ENCODE peak calls at places on chromosomes 2 and 18, in seven cellular contexts. One of them, this sample, is unnamed.

GRCh38 chr2:239304533-239305221 is 96.1 kb downstream of the HDAC4 start:
- DNase-seq in heart left ventricle: peak; percentile 17
- DNase-seq in mucosa of descending colon: peak; percentile 34
- DNase-seq in T-helper 1 cell: no peak
- DNase-seq in effector CD4-positive, alpha-beta T cell: no peak
- DNase-seq in EL: no peak
- DNase-seq in iris pigment epithelial cell: no peak
- DNase-seq in this sample: no peak

GRCh38 chr2:238952261-238952924 is 104.5 kb downstream of the TWIST2 start:
- DNase-seq in heart left ventricle: no peak
- DNase-seq in mucosa of descending colon: no peak
- DNase-seq in T-helper 1 cell: no peak
- DNase-seq in effector CD4-positive, alpha-beta T cell: no peak
- DNase-seq in EL: no peak
- DNase-seq in iris pigment epithelial cell: no peak
- DNase-seq in this sample: no peak

GRCh38 chr2:201654611-201655384 is 11.5 kb upstream of the TMEM237 start:
- DNase-seq in heart left ventricle: no peak
- DNase-seq in mucosa of descending colon: no peak
- DNase-seq in T-helper 1 cell: no peak
- DNase-seq in effector CD4-positive, alpha-beta T cell: no peak
- DNase-seq in EL: peak; percentile 95
- DNase-seq in iris pigment epithelial cell: peak; percentile 72
- DNase-seq in this sample: peak; percentile 52

GRCh38 chr2:232134939-232135338 is 173.4 kb downstream of the DIS3L2 start:
- DNase-seq in heart left ventricle: no peak
- DNase-seq in mucosa of descending colon: no peak
- DNase-seq in T-helper 1 cell: no peak
- DNase-seq in effector CD4-positive, alpha-beta T cell: no peak
- DNase-seq in EL: no peak
- DNase-seq in iris pigment epithelial cell: no peak
- DNase-seq in this sample: no peak

GRCh38 chr18:34837769-34838194 is 127.7 kb downstream of the DTNA start:
- DNase-seq in heart left ventricle: no peak
- DNase-seq in mucosa of descending colon: no peak
- DNase-seq in T-helper 1 cell: no peak
- DNase-seq in effector CD4-positive, alpha-beta T cell: no peak
- DNase-seq in EL: no peak
- DNase-seq in iris pigment epithelial cell: peak; percentile 55
- DNase-seq in this sample: no peak

GRCh38 chr2:204282525-204282924 is 262.8 kb upstream of the PARD3B start:
- DNase-seq in heart left ventricle: no peak
- DNase-seq in mucosa of descending colon: no peak
- DNase-seq in T-helper 1 cell: no peak
- DNase-seq in effector CD4-positive, alpha-beta T cell: no peak
- DNase-seq in EL: no peak
- DNase-seq in iris pigment epithelial cell: peak; percentile 17
- DNase-seq in this sample: no peak

GRCh38 chr18:79942786-79943607 is 8.5 kb downstream of the SLC66A2 start:
- DNase-seq in heart left ventricle: no peak
- DNase-seq in mucosa of descending colon: peak; percentile 78
- DNase-seq in T-helper 1 cell: no peak
- DNase-seq in effector CD4-positive, alpha-beta T cell: no peak
- DNase-seq in EL: no peak
- DNase-seq in iris pigment epithelial cell: no peak
- DNase-seq in this sample: no peak

GRCh38 chr2:101147062-101147461 is 4.1 kb downstream of the TBC1D8 start:
- DNase-seq in heart left ventricle: no peak
- DNase-seq in mucosa of descending colon: no peak
- DNase-seq in T-helper 1 cell: no peak
- DNase-seq in effector CD4-positive, alpha-beta T cell: no peak
- DNase-seq in EL: no peak
- DNase-seq in iris pigment epithelial cell: no peak
- DNase-seq in this sample: no peak

GRCh38 chr18:703660-704018 is 8.8 kb downstream of the ENOSF1 start:
- DNase-seq in heart left ventricle: no peak
- DNase-seq in mucosa of descending colon: no peak
- DNase-seq in T-helper 1 cell: no peak
- DNase-seq in effector CD4-positive, alpha-beta T cell: no peak
- DNase-seq in EL: no peak
- DNase-seq in iris pigment epithelial cell: no peak
- DNase-seq in this sample: no peak

GRCh38 chr18:25298853-25299274 is 53.1 kb downstream of the ZNF521 start:
- DNase-seq in heart left ventricle: peak; percentile 44
- DNase-seq in mucosa of descending colon: no peak
- DNase-seq in T-helper 1 cell: no peak
- DNase-seq in effector CD4-positive, alpha-beta T cell: no peak
- DNase-seq in EL: peak; percentile 85
- DNase-seq in iris pigment epithelial cell: peak; percentile 93
- DNase-seq in this sample: peak; percentile 66

GRCh38 chr2:236998250-236998649 is 87.4 kb upstream of the COPS8 start:
- DNase-seq in heart left ventricle: no peak
- DNase-seq in mucosa of descending colon: no peak
- DNase-seq in T-helper 1 cell: no peak
- DNase-seq in effector CD4-positive, alpha-beta T cell: no peak
- DNase-seq in EL: peak; percentile 4
- DNase-seq in iris pigment epithelial cell: peak; percentile 30
- DNase-seq in this sample: no peak

GRCh38 chr2:43011142-43011491 is 215.3 kb downstream of the ZFP36L2 start:
- DNase-seq in heart left ventricle: no peak
- DNase-seq in mucosa of descending colon: no peak
- DNase-seq in T-helper 1 cell: no peak
- DNase-seq in effector CD4-positive, alpha-beta T cell: no peak
- DNase-seq in EL: no peak
- DNase-seq in iris pigment epithelial cell: no peak
- DNase-seq in this sample: no peak

GRCh38 chr2:190781604-190782198 is 98.9 kb upstream of the GLS start:
- DNase-seq in heart left ventricle: peak; percentile 42
- DNase-seq in mucosa of descending colon: no peak
- DNase-seq in T-helper 1 cell: peak; percentile 48
- DNase-seq in effector CD4-positive, alpha-beta T cell: peak; percentile 28
- DNase-seq in EL: peak; percentile 63
- DNase-seq in iris pigment epithelial cell: peak; percentile 66
- DNase-seq in this sample: no peak

GRCh38 chr2:167972020-167972419 is 275.4 kb downstream of the STK39 start:
- DNase-seq in heart left ventricle: no peak
- DNase-seq in mucosa of descending colon: no peak
- DNase-seq in T-helper 1 cell: no peak
- DNase-seq in effector CD4-positive, alpha-beta T cell: no peak
- DNase-seq in EL: no peak
- DNase-seq in iris pigment epithelial cell: no peak
- DNase-seq in this sample: no peak

GRCh38 chr2:142843731-142844130 is 33.7 kb upstream of the KYNU start:
- DNase-seq in heart left ventricle: no peak
- DNase-seq in mucosa of descending colon: no peak
- DNase-seq in T-helper 1 cell: no peak
- DNase-seq in effector CD4-positive, alpha-beta T cell: no peak
- DNase-seq in EL: no peak
- DNase-seq in iris pigment epithelial cell: no peak
- DNase-seq in this sample: no peak

GRCh38 chr2:47918043-47918442 is 11.7 kb upstream of the FBXO11 start:
- DNase-seq in heart left ventricle: no peak
- DNase-seq in mucosa of descending colon: no peak
- DNase-seq in T-helper 1 cell: no peak
- DNase-seq in effector CD4-positive, alpha-beta T cell: no peak
- DNase-seq in EL: no peak
- DNase-seq in iris pigment epithelial cell: no peak
- DNase-seq in this sample: no peak

GRCh38 chr18:32021756-32022564 is 3.3 kb downstream of the RNF125 start:
- DNase-seq in heart left ventricle: no peak
- DNase-seq in mucosa of descending colon: no peak
- DNase-seq in T-helper 1 cell: no peak
- DNase-seq in effector CD4-positive, alpha-beta T cell: no peak
- DNase-seq in EL: no peak
- DNase-seq in iris pigment epithelial cell: no peak
- DNase-seq in this sample: no peak

GRCh38 chr2:30612371-30612770 is 165.3 kb downstream of the LCLAT1 start:
- DNase-seq in heart left ventricle: no peak
- DNase-seq in mucosa of descending colon: no peak
- DNase-seq in T-helper 1 cell: no peak
- DNase-seq in effector CD4-positive, alpha-beta T cell: no peak
- DNase-seq in EL: no peak
- DNase-seq in iris pigment epithelial cell: peak; percentile 3
- DNase-seq in this sample: no peak

GRCh38 chr2:45822272-45822630 is 170.8 kb downstream of the PRKCE start:
- DNase-seq in heart left ventricle: no peak
- DNase-seq in mucosa of descending colon: no peak
- DNase-seq in T-helper 1 cell: no peak
- DNase-seq in effector CD4-positive, alpha-beta T cell: no peak
- DNase-seq in EL: peak; percentile 23
- DNase-seq in iris pigment epithelial cell: no peak
- DNase-seq in this sample: no peak

GRCh38 chr2:240448387-240449274 is 13.2 kb downstream of the GPC1 start:
- DNase-seq in heart left ventricle: no peak
- DNase-seq in mucosa of descending colon: no peak
- DNase-seq in T-helper 1 cell: no peak
- DNase-seq in effector CD4-positive, alpha-beta T cell: no peak
- DNase-seq in EL: no peak
- DNase-seq in iris pigment epithelial cell: no peak
- DNase-seq in this sample: no peak

GRCh38 chr2:8892149-8892548 is 54.7 kb upstream of the KIDINS220 start:
- DNase-seq in heart left ventricle: no peak
- DNase-seq in mucosa of descending colon: no peak
- DNase-seq in T-helper 1 cell: no peak
- DNase-seq in effector CD4-positive, alpha-beta T cell: no peak
- DNase-seq in EL: no peak
- DNase-seq in iris pigment epithelial cell: no peak
- DNase-seq in this sample: no peak

GRCh38 chr18:9101730-9102390 is 639 bp upstream of the NDUFV2 start:
- DNase-seq in heart left ventricle: no peak
- DNase-seq in mucosa of descending colon: no peak
- DNase-seq in T-helper 1 cell: peak; percentile 81
- DNase-seq in effector CD4-positive, alpha-beta T cell: no peak
- DNase-seq in EL: peak; percentile 80
- DNase-seq in iris pigment epithelial cell: peak; percentile 87
- DNase-seq in this sample: no peak

GRCh38 chr2:107364361-107364950 is 462.2 kb upstream of the RGPD4 start:
- DNase-seq in heart left ventricle: no peak
- DNase-seq in mucosa of descending colon: no peak
- DNase-seq in T-helper 1 cell: no peak
- DNase-seq in effector CD4-positive, alpha-beta T cell: no peak
- DNase-seq in EL: no peak
- DNase-seq in iris pigment epithelial cell: peak; percentile 34
- DNase-seq in this sample: no peak

GRCh38 chr2:168802825-168803726 is 639 bp downstream of the NOSTRIN start:
- DNase-seq in heart left ventricle: no peak
- DNase-seq in mucosa of descending colon: no peak
- DNase-seq in T-helper 1 cell: no peak
- DNase-seq in effector CD4-positive, alpha-beta T cell: no peak
- DNase-seq in EL: no peak
- DNase-seq in iris pigment epithelial cell: no peak
- DNase-seq in this sample: no peak

GRCh38 chr2:18362696-18363095 is 197.8 kb downstream of the RDH14 start:
- DNase-seq in heart left ventricle: no peak
- DNase-seq in mucosa of descending colon: no peak
- DNase-seq in T-helper 1 cell: no peak
- DNase-seq in effector CD4-positive, alpha-beta T cell: no peak
- DNase-seq in EL: peak; percentile 93
- DNase-seq in iris pigment epithelial cell: peak; percentile 91
- DNase-seq in this sample: peak; percentile 41

GRCh38 chr2:158553257-158553656 is 96.5 kb downstream of the PKP4 start:
- DNase-seq in heart left ventricle: no peak
- DNase-seq in mucosa of descending colon: no peak
- DNase-seq in T-helper 1 cell: no peak
- DNase-seq in effector CD4-positive, alpha-beta T cell: no peak
- DNase-seq in EL: no peak
- DNase-seq in iris pigment epithelial cell: no peak
- DNase-seq in this sample: no peak

GRCh38 chr2:102806250-102806837 is 44.5 kb downstream of the TMEM182 start:
- DNase-seq in heart left ventricle: peak; percentile 71
- DNase-seq in mucosa of descending colon: peak; percentile 72
- DNase-seq in T-helper 1 cell: peak; percentile 7
- DNase-seq in effector CD4-positive, alpha-beta T cell: peak; percentile 4
- DNase-seq in EL: peak; percentile 62
- DNase-seq in iris pigment epithelial cell: peak; percentile 70
- DNase-seq in this sample: peak; percentile 39

GRCh38 chr18:68177807-68178702 is 536.9 kb downstream of the TMX3 start:
- DNase-seq in heart left ventricle: no peak
- DNase-seq in mucosa of descending colon: no peak
- DNase-seq in T-helper 1 cell: no peak
- DNase-seq in effector CD4-positive, alpha-beta T cell: no peak
- DNase-seq in EL: peak; percentile 98
- DNase-seq in iris pigment epithelial cell: peak; percentile 99
- DNase-seq in this sample: peak; percentile 97

This sample was measured in AG09319.